ENCODE peak calls at places on chromosomes 7 and 10, in six cellular contexts. One of them, this sample, is unnamed.
A peak's percentile ranks its signal among the peaks of the same experiment; 100 is the strongest.

GRCh38 chr10:32256613-32257437 is 90.1 kb downstream of the EPC1 start:
- DNase-seq in SK-N-DZ: peak; percentile 15
- DNase-seq in activated effector memory CD4-positive, alpha-beta T cell treated with Interleukin-2 at 50 U/mL for 16 hours: peak; percentile 59
- DNase-seq in anterior cingulate cortex: peak; percentile 15
- DNase-seq in testis: peak; percentile 75
- DNase-seq in GF-D8: no peak
- DNase-seq in this sample: peak; percentile 70

GRCh38 chr10:16835223-16835622 is 18.0 kb upstream of the RSU1 start:
- DNase-seq in SK-N-DZ: no peak
- DNase-seq in activated effector memory CD4-positive, alpha-beta T cell treated with Interleukin-2 at 50 U/mL for 16 hours: no peak
- DNase-seq in anterior cingulate cortex: no peak
- DNase-seq in testis: no peak
- DNase-seq in GF-D8: no peak
- DNase-seq in this sample: no peak

GRCh38 chr10:6470894-6471618 is 109.0 kb downstream of the PRKCQ start:
- DNase-seq in SK-N-DZ: no peak
- DNase-seq in activated effector memory CD4-positive, alpha-beta T cell treated with Interleukin-2 at 50 U/mL for 16 hours: no peak
- DNase-seq in anterior cingulate cortex: no peak
- DNase-seq in testis: no peak
- DNase-seq in GF-D8: no peak
- DNase-seq in this sample: no peak

GRCh38 chr10:24350111-24350921 is 141.4 kb downstream of the KIAA1217 start:
- DNase-seq in SK-N-DZ: no peak
- DNase-seq in activated effector memory CD4-positive, alpha-beta T cell treated with Interleukin-2 at 50 U/mL for 16 hours: no peak
- DNase-seq in anterior cingulate cortex: no peak
- DNase-seq in testis: no peak
- DNase-seq in GF-D8: no peak
- DNase-seq in this sample: no peak

GRCh38 chr7:157136372-157136771 is 2.4 kb upstream of the UBE3C start:
- DNase-seq in SK-N-DZ: no peak
- DNase-seq in activated effector memory CD4-positive, alpha-beta T cell treated with Interleukin-2 at 50 U/mL for 16 hours: no peak
- DNase-seq in anterior cingulate cortex: no peak
- DNase-seq in testis: no peak
- DNase-seq in GF-D8: peak; percentile 76
- DNase-seq in this sample: no peak

GRCh38 chr7:4566714-4567113 is 115.4 kb upstream of the FOXK1 start:
- DNase-seq in SK-N-DZ: no peak
- DNase-seq in activated effector memory CD4-positive, alpha-beta T cell treated with Interleukin-2 at 50 U/mL for 16 hours: no peak
- DNase-seq in anterior cingulate cortex: no peak
- DNase-seq in testis: no peak
- DNase-seq in GF-D8: no peak
- DNase-seq in this sample: no peak

GRCh38 chr7:50416509-50417299 is 33.4 kb downstream of the FIGNL1 start:
- DNase-seq in SK-N-DZ: no peak
- DNase-seq in activated effector memory CD4-positive, alpha-beta T cell treated with Interleukin-2 at 50 U/mL for 16 hours: no peak
- DNase-seq in anterior cingulate cortex: no peak
- DNase-seq in testis: no peak
- DNase-seq in GF-D8: peak; percentile 56
- DNase-seq in this sample: no peak

GRCh38 chr7:138895700-138896099 is 85.5 kb downstream of the KIAA1549 start:
- DNase-seq in SK-N-DZ: no peak
- DNase-seq in activated effector memory CD4-positive, alpha-beta T cell treated with Interleukin-2 at 50 U/mL for 16 hours: no peak
- DNase-seq in anterior cingulate cortex: no peak
- DNase-seq in testis: no peak
- DNase-seq in GF-D8: no peak
- DNase-seq in this sample: no peak

GRCh38 chr7:20858913-20859312 is 72.2 kb upstream of the SP8 start:
- DNase-seq in SK-N-DZ: no peak
- DNase-seq in activated effector memory CD4-positive, alpha-beta T cell treated with Interleukin-2 at 50 U/mL for 16 hours: no peak
- DNase-seq in anterior cingulate cortex: peak; percentile 23
- DNase-seq in testis: no peak
- DNase-seq in GF-D8: no peak
- DNase-seq in this sample: no peak

GRCh38 chr7:107408349-107408748 is 61.5 kb upstream of the GPR22 start:
- DNase-seq in SK-N-DZ: no peak
- DNase-seq in activated effector memory CD4-positive, alpha-beta T cell treated with Interleukin-2 at 50 U/mL for 16 hours: no peak
- DNase-seq in anterior cingulate cortex: no peak
- DNase-seq in testis: no peak
- DNase-seq in GF-D8: no peak
- DNase-seq in this sample: no peak

This sample was measured in natural killer cell.